ENCODE peak calls at places on chromosome 5, in seven cellular contexts. One of them, this sample, is unnamed.

GRCh38 chr5:43019615-43020293 is 20.4 kb downstream of the ANXA2R start:
- DNase-seq in K562: no peak
- DNase-seq in BJ: no peak
- DNase-seq in epithelial cell of esophagus: peak
- DNase-seq in progenitor cell of endocrine pancreas: no peak
- DNase-seq in breast epithelium: peak
- DNase-seq in astrocyte: peak
- DNase-seq in this sample: no peak

GRCh38 chr5:177362871-177363507 is 5.3 kb downstream of the RGS14 start:
- DNase-seq in breast epithelium: peak
- DNase-seq in progenitor cell of endocrine pancreas: peak
- DNase-seq in K562: peak
- DNase-seq in epithelial cell of esophagus: peak
- DNase-seq in BJ: no peak
- DNase-seq in astrocyte: no peak
- DNase-seq in this sample: peak

GRCh38 chr5:72623936-72624335 is 116.7 kb upstream of the ZNF366 start:
- DNase-seq in astrocyte: no peak
- DNase-seq in K562: no peak
- DNase-seq in breast epithelium: no peak
- DNase-seq in epithelial cell of esophagus: no peak
- DNase-seq in progenitor cell of endocrine pancreas: no peak
- DNase-seq in BJ: no peak
- DNase-seq in this sample: no peak

GRCh38 chr5:72940082-72940481 is 15.8 kb upstream of the FCHO2 start:
- DNase-seq in BJ: no peak
- DNase-seq in progenitor cell of endocrine pancreas: no peak
- DNase-seq in astrocyte: no peak
- DNase-seq in epithelial cell of esophagus: no peak
- DNase-seq in breast epithelium: no peak
- DNase-seq in K562: no peak
- DNase-seq in this sample: no peak

GRCh38 chr5:169914766-169915165 is 65.5 kb downstream of the INSYN2B start:
- DNase-seq in astrocyte: peak
- DNase-seq in BJ: no peak
- DNase-seq in progenitor cell of endocrine pancreas: no peak
- DNase-seq in K562: no peak
- DNase-seq in breast epithelium: peak
- DNase-seq in epithelial cell of esophagus: no peak
- DNase-seq in this sample: no peak

GRCh38 chr5:21171038-21171437 is 1183.0 kb upstream of the CDH18 start:
- DNase-seq in K562: no peak
- DNase-seq in astrocyte: no peak
- DNase-seq in BJ: no peak
- DNase-seq in progenitor cell of endocrine pancreas: no peak
- DNase-seq in breast epithelium: no peak
- DNase-seq in epithelial cell of esophagus: no peak
- DNase-seq in this sample: no peak

GRCh38 chr5:1881731-1882336 is 891 bp downstream of the IRX4 start:
- DNase-seq in BJ: no peak
- DNase-seq in K562: no peak
- DNase-seq in breast epithelium: no peak
- DNase-seq in astrocyte: no peak
- DNase-seq in epithelial cell of esophagus: no peak
- DNase-seq in progenitor cell of endocrine pancreas: no peak
- DNase-seq in this sample: no peak

GRCh38 chr5:52007230-52007858 is 624.1 kb downstream of the ISL1 start:
- DNase-seq in K562: peak
- DNase-seq in progenitor cell of endocrine pancreas: no peak
- DNase-seq in breast epithelium: no peak
- DNase-seq in astrocyte: peak
- DNase-seq in BJ: peak
- DNase-seq in epithelial cell of esophagus: peak
- DNase-seq in this sample: no peak

GRCh38 chr5:122478741-122479459 is 166.9 kb downstream of the SNCAIP start:
- DNase-seq in astrocyte: no peak
- DNase-seq in breast epithelium: no peak
- DNase-seq in K562: no peak
- DNase-seq in BJ: peak
- DNase-seq in progenitor cell of endocrine pancreas: no peak
- DNase-seq in epithelial cell of esophagus: peak
- DNase-seq in this sample: no peak

GRCh38 chr5:78587775-78588291 is 60.7 kb downstream of the LHFPL2 start:
- DNase-seq in progenitor cell of endocrine pancreas: no peak
- DNase-seq in astrocyte: peak
- DNase-seq in BJ: no peak
- DNase-seq in K562: peak
- DNase-seq in epithelial cell of esophagus: no peak
- DNase-seq in breast epithelium: no peak
- DNase-seq in this sample: no peak

GRCh38 chr5:115072266-115073056 is 97.2 kb downstream of the TRIM36 start:
- DNase-seq in K562: no peak
- DNase-seq in progenitor cell of endocrine pancreas: no peak
- DNase-seq in BJ: no peak
- DNase-seq in astrocyte: no peak
- DNase-seq in epithelial cell of esophagus: peak
- DNase-seq in breast epithelium: no peak
- DNase-seq in this sample: no peak

GRCh38 chr5:143887302-143887638 is 75.3 kb downstream of the HMHB1 start:
- DNase-seq in breast epithelium: peak
- DNase-seq in progenitor cell of endocrine pancreas: no peak
- DNase-seq in astrocyte: peak
- DNase-seq in K562: no peak
- DNase-seq in epithelial cell of esophagus: peak
- DNase-seq in BJ: no peak
- DNase-seq in this sample: no peak

GRCh38 chr5:173480896-173481295 is 135.6 kb downstream of the BOD1 start:
- DNase-seq in BJ: no peak
- DNase-seq in breast epithelium: no peak
- DNase-seq in astrocyte: no peak
- DNase-seq in K562: no peak
- DNase-seq in epithelial cell of esophagus: peak
- DNase-seq in progenitor cell of endocrine pancreas: no peak
- DNase-seq in this sample: no peak

GRCh38 chr5:10779592-10779991 is 18.6 kb upstream of the DAP start:
- DNase-seq in progenitor cell of endocrine pancreas: no peak
- DNase-seq in epithelial cell of esophagus: no peak
- DNase-seq in breast epithelium: no peak
- DNase-seq in astrocyte: no peak
- DNase-seq in K562: no peak
- DNase-seq in BJ: no peak
- DNase-seq in this sample: no peak

DNA sequence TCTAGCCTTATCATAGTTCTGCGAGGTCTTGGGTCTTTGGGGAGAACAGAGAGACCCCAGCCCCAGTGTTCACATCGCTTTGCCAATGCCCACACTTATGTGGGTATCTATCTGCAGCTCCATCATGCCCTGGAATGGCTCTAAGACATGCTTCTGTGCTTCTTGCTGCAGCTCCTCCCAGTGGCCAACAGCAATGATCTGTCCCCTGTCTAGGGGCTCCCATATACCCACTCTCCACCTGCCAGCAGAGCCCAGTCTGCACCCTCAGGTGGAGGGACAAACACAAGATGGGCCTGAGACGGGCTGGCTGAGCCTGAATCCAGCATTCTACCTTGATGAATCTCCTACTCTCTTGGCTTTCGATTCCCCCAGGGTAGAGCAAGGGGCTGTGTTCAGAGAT is 14.6 kb upstream of the DAP start:
- DNase-seq in astrocyte: no peak
- DNase-seq in K562: no peak
- DNase-seq in BJ: no peak
- DNase-seq in breast epithelium: no peak
- DNase-seq in epithelial cell of esophagus: no peak
- DNase-seq in progenitor cell of endocrine pancreas: no peak
- DNase-seq in this sample: no peak
- TF ChIP-seq CTCF in astrocyte: no peak
- TF ChIP-seq CTCF in K562: peak
- TF ChIP-seq CTCF in BJ: no peak
- TF ChIP-seq CTCF in breast epithelium: no peak
- TF ChIP-seq CTCF in epithelial cell of esophagus: no peak
- TF ChIP-seq CTCF in progenitor cell of endocrine pancreas: no peak
- TF ChIP-seq CTCF in this sample: peak

GRCh38 chr5:93607367-93608258 is 24.6 kb downstream of the NR2F1 start:
- DNase-seq in K562: no peak
- DNase-seq in breast epithelium: no peak
- DNase-seq in epithelial cell of esophagus: peak
- DNase-seq in BJ: no peak
- DNase-seq in astrocyte: peak
- DNase-seq in progenitor cell of endocrine pancreas: no peak
- DNase-seq in this sample: no peak
- TF ChIP-seq CTCF in K562: peak
- TF ChIP-seq CTCF in breast epithelium: no peak
- TF ChIP-seq CTCF in epithelial cell of esophagus: peak
- TF ChIP-seq CTCF in BJ: peak
- TF ChIP-seq CTCF in astrocyte: peak
- TF ChIP-seq CTCF in progenitor cell of endocrine pancreas: peak
- TF ChIP-seq CTCF in this sample: peak

GRCh38 chr5:7852542-7852941 is 1.6 kb upstream of the CFAP90 start:
- DNase-seq in K562: no peak
- DNase-seq in progenitor cell of endocrine pancreas: no peak
- DNase-seq in epithelial cell of esophagus: no peak
- DNase-seq in BJ: no peak
- DNase-seq in astrocyte: peak
- DNase-seq in breast epithelium: no peak
- DNase-seq in this sample: no peak

GRCh38 chr5:7851617-7852289 is 820 bp upstream of the CFAP90 start:
- DNase-seq in breast epithelium: no peak
- DNase-seq in astrocyte: no peak
- DNase-seq in epithelial cell of esophagus: no peak
- DNase-seq in BJ: no peak
- DNase-seq in K562: no peak
- DNase-seq in progenitor cell of endocrine pancreas: no peak
- DNase-seq in this sample: no peak

GRCh38 chr5:7850533-7851239 is at the start of gene CFAP90:
- DNase-seq in breast epithelium: no peak
- DNase-seq in K562: no peak
- DNase-seq in epithelial cell of esophagus: peak
- DNase-seq in astrocyte: peak
- DNase-seq in BJ: no peak
- DNase-seq in progenitor cell of endocrine pancreas: peak
- DNase-seq in this sample: no peak

GRCh38 chr5:7850241-7850532 is 746 bp downstream of the CFAP90 start:
- DNase-seq in progenitor cell of endocrine pancreas: no peak
- DNase-seq in epithelial cell of esophagus: no peak
- DNase-seq in K562: no peak
- DNase-seq in BJ: no peak
- DNase-seq in breast epithelium: no peak
- DNase-seq in astrocyte: no peak
- DNase-seq in this sample: no peak

DNA sequence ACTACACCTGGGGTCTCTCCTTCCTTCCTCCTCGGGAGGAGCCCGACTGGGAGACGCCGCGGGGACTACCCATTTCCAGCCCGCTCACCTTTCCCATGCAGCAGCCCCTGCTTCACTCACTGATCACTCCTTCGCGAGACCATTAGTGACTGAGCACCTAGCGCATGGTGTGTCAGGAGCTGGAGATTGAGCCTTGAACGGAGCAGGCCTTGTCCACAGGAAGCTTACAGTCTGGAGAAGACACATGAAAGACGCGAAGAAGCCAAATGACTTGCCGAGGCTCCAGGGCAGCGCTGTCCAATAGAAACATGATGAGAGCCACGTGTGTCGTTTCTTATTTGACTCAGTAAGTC is 283 bp upstream of the CFAP90 start:
- DNase-seq in epithelial cell of esophagus: no peak
- DNase-seq in BJ: no peak
- DNase-seq in breast epithelium: no peak
- DNase-seq in astrocyte: no peak
- DNase-seq in K562: no peak
- DNase-seq in progenitor cell of endocrine pancreas: no peak
- DNase-seq in this sample: no peak
- TF ChIP-seq CTCF in epithelial cell of esophagus: no peak
- TF ChIP-seq CTCF in BJ: no peak
- TF ChIP-seq CTCF in breast epithelium: no peak
- TF ChIP-seq CTCF in astrocyte: no peak
- TF ChIP-seq CTCF in K562: no peak
- TF ChIP-seq CTCF in progenitor cell of endocrine pancreas: no peak
- TF ChIP-seq CTCF in this sample: no peak

DNA sequence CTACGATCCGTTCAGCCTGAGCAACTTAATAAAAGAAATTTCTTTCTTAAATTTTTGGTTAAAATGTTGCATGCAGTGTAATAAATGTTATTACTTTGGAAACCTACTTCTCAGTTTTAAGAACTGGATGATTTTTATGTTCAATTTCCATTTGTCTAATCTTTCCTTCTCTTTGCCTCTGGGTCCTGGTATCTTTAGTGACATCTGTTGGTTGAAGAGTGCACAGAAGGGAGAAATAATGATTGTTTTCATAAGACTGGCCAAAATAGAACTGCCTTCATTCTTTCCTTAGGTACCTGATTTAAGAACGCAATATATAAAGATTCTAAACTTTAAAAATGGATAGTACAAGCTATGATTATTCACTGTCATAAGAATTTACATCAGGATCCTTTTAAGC is 83.0 kb upstream of the TLX3 start:
- DNase-seq in BJ: no peak
- DNase-seq in epithelial cell of esophagus: no peak
- DNase-seq in progenitor cell of endocrine pancreas: no peak
- DNase-seq in astrocyte: no peak
- DNase-seq in breast epithelium: no peak
- DNase-seq in K562: no peak
- DNase-seq in this sample: no peak
- TF ChIP-seq CTCF in BJ: peak
- TF ChIP-seq CTCF in epithelial cell of esophagus: peak
- TF ChIP-seq CTCF in progenitor cell of endocrine pancreas: peak
- TF ChIP-seq CTCF in astrocyte: peak
- TF ChIP-seq CTCF in breast epithelium: no peak
- TF ChIP-seq CTCF in K562: no peak
- TF ChIP-seq CTCF in this sample: peak

GRCh38 chr5:53425598-53426516 is 54.6 kb upstream of the FST start:
- DNase-seq in progenitor cell of endocrine pancreas: no peak
- DNase-seq in breast epithelium: no peak
- DNase-seq in epithelial cell of esophagus: no peak
- DNase-seq in astrocyte: peak
- DNase-seq in BJ: no peak
- DNase-seq in K562: peak
- DNase-seq in this sample: no peak
- TF ChIP-seq CTCF in progenitor cell of endocrine pancreas: peak
- TF ChIP-seq CTCF in breast epithelium: no peak
- TF ChIP-seq CTCF in epithelial cell of esophagus: no peak
- TF ChIP-seq CTCF in astrocyte: peak
- TF ChIP-seq CTCF in BJ: peak
- TF ChIP-seq CTCF in K562: peak
- TF ChIP-seq CTCF in this sample: peak

GRCh38 chr5:54691644-54692043 is 174.1 kb downstream of the SNX18 start:
- DNase-seq in epithelial cell of esophagus: no peak
- DNase-seq in K562: no peak
- DNase-seq in astrocyte: no peak
- DNase-seq in breast epithelium: no peak
- DNase-seq in progenitor cell of endocrine pancreas: no peak
- DNase-seq in BJ: no peak
- DNase-seq in this sample: no peak
- TF ChIP-seq CTCF in epithelial cell of esophagus: no peak
- TF ChIP-seq CTCF in K562: no peak
- TF ChIP-seq CTCF in astrocyte: no peak
- TF ChIP-seq CTCF in breast epithelium: no peak
- TF ChIP-seq CTCF in progenitor cell of endocrine pancreas: no peak
- TF ChIP-seq CTCF in BJ: no peak
- TF ChIP-seq CTCF in this sample: no peak

GRCh38 chr5:10521466-10522223 is 42.2 kb upstream of the ANKRD33B start:
- DNase-seq in progenitor cell of endocrine pancreas: no peak
- DNase-seq in BJ: no peak
- DNase-seq in astrocyte: no peak
- DNase-seq in K562: peak
- DNase-seq in breast epithelium: no peak
- DNase-seq in epithelial cell of esophagus: no peak
- DNase-seq in this sample: no peak
- TF ChIP-seq CTCF in progenitor cell of endocrine pancreas: no peak
- TF ChIP-seq CTCF in BJ: peak
- TF ChIP-seq CTCF in astrocyte: peak
- TF ChIP-seq CTCF in K562: peak
- TF ChIP-seq CTCF in breast epithelium: no peak
- TF ChIP-seq CTCF in epithelial cell of esophagus: peak
- TF ChIP-seq CTCF in this sample: peak

This sample was measured in D721Med.